ENCODE peak calls at places on chromosome 11, in seven cellular contexts. Q is sigmoid colon, I is tibial nerve, N is endothelial cell of umbilical vein, D is IMR-90, O is prostate gland, G is adrenal gland. X is an unnamed sample.

GRCh38 chr11:92224394-92225205 is at the start of gene FAT3:
- DNase-seq in Q (peak; percentile 68), I (no peak), N (peak; percentile 10), D (peak; percentile 41), O (no peak), G (no peak), X (no peak)

GRCh38 chr11:3046190-3046589 is 11.0 kb downstream of the CARS1 start:
- DNase-seq in Q (no peak), I (no peak), N (no peak), D (no peak), O (no peak), G (no peak), X (no peak)

GRCh38 chr11:131810511-131810910 is 440.1 kb downstream of the NTM start:
- DNase-seq in Q (no peak), I (no peak), N (peak; percentile 35), D (no peak), O (no peak), G (no peak), X (no peak)

GRCh38 chr11:129317564-129317963 is 58.1 kb upstream of the BARX2 start:
- DNase-seq in Q (no peak), I (no peak), N (no peak), D (no peak), O (no peak), G (no peak), X (no peak)

GRCh38 chr11:25529572-25529971 is 802.4 kb upstream of the ANO3 start:
- DNase-seq in Q (no peak), I (no peak), N (no peak), D (no peak), O (no peak), G (no peak), X (no peak)

GRCh38 chr11:115249179-115249578 is 255.0 kb downstream of the CADM1 start:
- DNase-seq in Q (no peak), I (no peak), N (no peak), D (no peak), O (no peak), G (no peak), X (no peak)

GRCh38 chr11:118531597-118532084 is 649 bp downstream of the TMEM25 start:
- DNase-seq in Q (no peak), I (no peak), N (no peak), D (no peak), O (no peak), G (peak; percentile 32), X (no peak)

GRCh38 chr11:27250867-27251266 is 112.1 kb downstream of the CCDC34 start:
- DNase-seq in Q (no peak), I (no peak), N (no peak), D (no peak), O (no peak), G (no peak), X (no peak)

GRCh38 chr11:29260939-29261705 is 755.7 kb downstream of the KCNA4 start:
- DNase-seq in Q (no peak), I (no peak), N (peak; percentile 66), D (peak; percentile 86), O (no peak), G (no peak), X (no peak)

GRCh38 chr11:43556269-43556668 is 124.3 kb upstream of the HSD17B12 start:
- DNase-seq in Q (no peak), I (no peak), N (no peak), D (no peak), O (no peak), G (no peak), X (no peak)

GRCh38 chr11:40186401-40187091 is 1272.9 kb downstream of the LRRC4C start:
- DNase-seq in Q (no peak), I (no peak), N (no peak), D (no peak), O (no peak), G (no peak), X (no peak)

GRCh38 chr11:74232316-74232950 is 61.3 kb downstream of the PPME1 start:
- DNase-seq in Q (no peak), I (no peak), N (no peak), D (no peak), O (peak; percentile 46), G (no peak), X (no peak)

GRCh38 chr11:62666259-62666926 is 1.3 kb downstream of the CSKMT start:
- DNase-seq in Q (no peak), I (no peak), N (no peak), D (no peak), O (no peak), G (no peak), X (peak; percentile 82)

DNA sequence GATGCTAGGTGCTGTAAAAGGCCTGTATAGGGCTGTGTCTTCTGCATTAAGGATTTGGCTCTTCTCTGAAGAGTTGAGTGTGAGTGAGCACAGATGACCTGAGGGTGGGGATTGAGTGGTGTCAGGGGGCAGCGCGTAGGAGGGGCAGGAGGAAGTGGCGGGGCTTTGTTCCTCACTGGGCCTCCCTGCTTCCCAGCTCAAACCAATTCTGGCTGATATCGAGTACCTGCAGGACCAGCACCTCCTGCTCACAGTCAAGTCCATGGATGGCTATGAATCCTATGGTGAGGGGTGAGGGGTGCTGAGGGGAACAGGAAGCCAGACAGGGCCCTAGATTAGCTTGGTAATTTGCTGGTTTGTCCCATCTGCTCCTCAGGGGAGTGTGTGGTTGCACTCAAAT is 9.1 kb downstream of the PHOX2A start:
- DNase-seq in Q (peak; percentile 48), I (no peak), N (no peak), D (no peak), O (no peak), G (no peak), X (no peak)
- TF ChIP-seq POLR2A in Q (no peak), I (no peak), N (no peak), D (no peak), O (no peak), G (no peak), X (no peak)

DNA sequence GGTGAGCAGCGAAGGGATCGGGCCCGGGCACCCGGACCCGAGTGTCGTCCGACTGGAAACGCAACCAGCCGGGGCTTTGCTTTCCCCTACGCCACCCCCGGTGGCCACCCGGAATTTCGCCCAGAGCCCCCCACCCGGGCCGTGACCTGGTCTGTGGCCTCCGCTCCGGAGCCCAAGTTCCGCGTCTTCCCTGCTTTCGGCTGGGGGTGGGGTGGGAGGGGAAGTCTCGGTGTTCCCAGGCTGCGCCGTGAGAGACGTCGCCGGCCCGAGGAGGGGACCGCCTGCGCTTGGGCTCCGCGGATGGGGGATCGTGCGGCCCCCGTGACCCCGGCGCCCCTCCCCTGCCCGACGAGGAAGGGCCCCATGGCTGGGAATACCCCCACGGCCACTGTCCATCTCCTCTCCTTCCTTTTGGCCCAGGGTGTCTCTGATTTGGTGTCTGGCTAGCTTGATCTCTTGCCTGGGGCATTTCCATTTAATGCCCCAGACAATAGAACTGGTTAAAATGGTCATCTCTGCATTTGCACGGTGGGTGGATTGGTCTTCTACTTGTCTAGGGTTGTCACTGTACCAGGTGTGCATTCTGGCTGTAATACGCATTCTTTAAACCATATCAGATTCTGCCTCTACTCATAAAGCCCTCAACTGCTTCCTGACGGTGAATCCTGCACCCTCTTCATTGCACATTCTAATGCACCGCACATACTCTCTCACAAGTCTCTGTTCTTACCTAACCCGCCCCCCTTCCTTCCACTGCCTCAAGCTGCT is 800 bp downstream of the SIK2 start:
- DNase-seq in Q (peak; percentile 80), I (peak; percentile 24), N (no peak), D (peak; percentile 43), O (peak; percentile 16), G (peak; percentile 57), X (no peak)
- TF ChIP-seq POLR2A in Q (no peak), I (no peak), N (no peak), D (no peak), O (no peak), G (no peak), X (no peak)

GRCh38 chr11:32219320-32219719 is 128.4 kb downstream of the RCN1 start:
- DNase-seq in Q (no peak), I (no peak), N (no peak), D (no peak), O (no peak), G (no peak), X (no peak)
- TF ChIP-seq POLR2A in Q (no peak), I (no peak), N (no peak), D (no peak), O (no peak), G (no peak), X (no peak)

GRCh38 chr11:67508486-67509121 is 642 bp upstream of the CDK2AP2 start:
- DNase-seq in Q (peak; percentile 99), I (peak; percentile 99), N (peak; percentile 97), D (peak; percentile 93), O (peak; percentile 94), G (peak; percentile 99), X (peak; percentile 98)
- TF ChIP-seq POLR2A in Q (peak; percentile 9), I (peak; percentile 47), N (peak; percentile 56), D (peak; percentile 82), O (peak; percentile 9), G (peak; percentile 82), X (peak; percentile 23)

DNA sequence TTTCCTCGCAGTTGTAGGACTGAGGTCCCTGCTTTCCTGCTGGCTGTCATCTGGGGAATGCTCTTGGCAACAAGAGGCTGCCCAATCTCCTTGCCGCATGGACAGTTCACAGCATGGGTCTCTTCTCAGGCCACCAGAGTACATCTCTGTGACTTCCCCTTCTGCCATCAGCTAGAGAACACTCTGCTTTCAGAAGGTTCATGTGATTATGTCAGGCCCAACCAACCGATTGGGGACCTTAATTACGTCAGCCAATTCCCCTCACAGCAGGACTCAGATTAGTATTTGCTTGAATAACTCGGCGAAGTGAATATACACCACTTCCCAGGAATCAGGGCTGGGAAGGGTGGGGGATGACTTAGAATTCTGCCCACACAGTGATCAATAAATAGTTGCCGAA is 61.9 kb upstream of the CSNK2A3 start:
- DNase-seq in Q (no peak), I (no peak), N (no peak), D (no peak), O (no peak), G (no peak), X (no peak)
- TF ChIP-seq POLR2A in Q (no peak), I (no peak), N (no peak), D (no peak), O (no peak), G (no peak), X (no peak)

GRCh38 chr11:63768232-63769043 is at the start of gene ZFTA:
- DNase-seq in Q (peak; percentile 87), I (no peak), N (peak; percentile 41), D (peak; percentile 37), O (peak; percentile 39), G (peak; percentile 58), X (peak; percentile 90)
- TF ChIP-seq POLR2A in Q (no peak), I (no peak), N (peak; percentile 53), D (no peak), O (no peak), G (peak; percentile 15), X (no peak)

DNA sequence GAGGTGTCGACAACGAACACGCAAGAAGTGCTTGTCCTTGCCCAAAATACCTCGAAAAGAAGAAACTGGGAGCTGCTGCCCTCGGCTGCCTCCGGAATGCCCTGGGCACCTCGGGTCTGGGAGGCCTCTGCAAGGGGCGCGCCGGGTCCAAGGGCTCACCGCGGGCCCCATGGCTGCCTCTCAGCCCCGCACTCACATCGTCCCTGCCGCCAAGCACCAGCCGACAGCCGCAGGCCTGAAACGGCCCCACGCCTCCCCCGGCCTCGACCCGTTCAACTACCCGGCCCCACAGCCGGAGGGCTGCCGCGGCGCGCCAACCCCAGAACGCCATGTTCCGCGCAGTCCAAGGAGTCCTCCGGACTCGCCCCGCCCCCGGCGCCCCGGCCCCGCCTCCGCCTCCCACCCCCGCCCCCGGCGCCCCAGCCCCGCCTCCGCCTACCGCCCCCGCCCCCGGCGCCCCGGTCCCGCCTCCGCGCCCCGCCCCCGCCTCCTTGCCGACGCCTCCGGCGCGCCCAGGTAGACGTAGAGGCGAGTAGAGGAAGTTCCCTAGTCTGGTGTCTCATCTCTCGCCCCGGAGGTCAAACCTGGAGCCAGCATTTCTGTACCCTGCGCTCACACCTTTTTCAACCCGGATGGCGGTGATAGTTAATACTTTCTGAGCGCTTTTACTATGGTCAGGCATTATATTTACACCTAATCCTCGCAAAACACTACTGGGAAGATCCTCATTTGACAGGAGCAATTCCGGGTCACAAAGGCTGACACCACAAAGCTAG is at the start of gene SIRT3:
- DNase-seq in Q (peak; percentile 92), I (peak; percentile 68), N (peak; percentile 72), D (peak; percentile 65), O (peak; percentile 86), G (peak; percentile 86), X (peak; percentile 96)
- TF ChIP-seq POLR2A in Q (no peak), I (no peak), N (peak; percentile 87), D (peak; percentile 70), O (peak; percentile 68), G (no peak), X (no peak)

X was measured in spleen.